ENCODE peak calls at places on chromosomes 13 and 19, in five cellular contexts. One of them, this sample, is unnamed.

GRCh38 chr13:111899714-111900389 is 167.1 kb upstream of the SOX1 start:
- DNase-seq in coronary artery: peak
- DNase-seq in testis: no peak
- DNase-seq in NCI-H524 treated with DMSO at 0.1 percent for 48 hours: no peak
- DNase-seq in mesenchymal stem cell: no peak
- DNase-seq in this sample: no peak

GRCh38 chr13:47708386-47708785 is 292.7 kb downstream of the SUCLA2 start:
- DNase-seq in mesenchymal stem cell: peak
- DNase-seq in testis: no peak
- DNase-seq in coronary artery: no peak
- DNase-seq in NCI-H524 treated with DMSO at 0.1 percent for 48 hours: no peak
- DNase-seq in this sample: peak

GRCh38 chr19:31667106-31667505 is 317.9 kb upstream of the TSHZ3 start:
- DNase-seq in coronary artery: no peak
- DNase-seq in testis: no peak
- DNase-seq in mesenchymal stem cell: no peak
- DNase-seq in NCI-H524 treated with DMSO at 0.1 percent for 48 hours: no peak
- DNase-seq in this sample: no peak

GRCh38 chr13:26688286-26688685 is 72.3 kb downstream of the GPR12 start:
- DNase-seq in testis: no peak
- DNase-seq in mesenchymal stem cell: no peak
- DNase-seq in coronary artery: no peak
- DNase-seq in NCI-H524 treated with DMSO at 0.1 percent for 48 hours: no peak
- DNase-seq in this sample: no peak

GRCh38 chr13:99144306-99144705 is 56.3 kb upstream of the UBAC2 start:
- DNase-seq in NCI-H524 treated with DMSO at 0.1 percent for 48 hours: no peak
- DNase-seq in mesenchymal stem cell: no peak
- DNase-seq in coronary artery: peak
- DNase-seq in testis: no peak
- DNase-seq in this sample: no peak

GRCh38 chr19:29001006-29001921 is 211.7 kb downstream of the UQCRFS1 start:
- DNase-seq in coronary artery: no peak
- DNase-seq in mesenchymal stem cell: no peak
- DNase-seq in testis: no peak
- DNase-seq in NCI-H524 treated with DMSO at 0.1 percent for 48 hours: no peak
- DNase-seq in this sample: no peak

GRCh38 chr19:16896913-16897571 is 8.2 kb downstream of the F2RL3 start:
- DNase-seq in testis: peak
- DNase-seq in NCI-H524 treated with DMSO at 0.1 percent for 48 hours: no peak
- DNase-seq in mesenchymal stem cell: peak
- DNase-seq in coronary artery: peak
- DNase-seq in this sample: peak

GRCh38 chr19:41843371-41843770 is 1.1 kb downstream of the LYPD4 start:
- DNase-seq in testis: no peak
- DNase-seq in coronary artery: no peak
- DNase-seq in NCI-H524 treated with DMSO at 0.1 percent for 48 hours: no peak
- DNase-seq in mesenchymal stem cell: no peak
- DNase-seq in this sample: no peak

GRCh38 chr19:6663236-6664187 is 6.4 kb downstream of the TNFSF14 start:
- DNase-seq in testis: no peak
- DNase-seq in coronary artery: no peak
- DNase-seq in mesenchymal stem cell: no peak
- DNase-seq in NCI-H524 treated with DMSO at 0.1 percent for 48 hours: no peak
- DNase-seq in this sample: no peak